ENCODE peak calls at places on chromosomes 7 and 10, in six cellular contexts. B, D, N, Y, U and P are unnamed samples.

GRCh38 chr10:128087884-128088695 is 38.1 kb downstream of the MKI67 start:
- DNase-seq in U (no peak), B (peak; percentile 1), D (no peak), Y (no peak), N (no peak), P (no peak)

GRCh38 chr10:101011517-101012423 is 12.2 kb downstream of the LZTS2 start:
- DNase-seq in N (no peak), D (no peak), Y (no peak), U (no peak), B (peak; percentile 22), P (no peak)

GRCh38 chr10:12050528-12050927 is 7.9 kb upstream of the UPF2 start:
- DNase-seq in D (no peak), N (no peak), U (no peak), B (no peak), Y (no peak), P (no peak)

GRCh38 chr10:95290801-95291633 is at the start of gene PDLIM1:
- DNase-seq in U (peak; percentile 77), B (peak; percentile 49), N (peak; percentile 93), Y (no peak), D (no peak), P (no peak)

GRCh38 chr7:74355091-74355490 is 65.9 kb downstream of the CLIP2 start:
- DNase-seq in B (peak; percentile 70), D (peak; percentile 78), N (peak; percentile 55), Y (peak; percentile 93), U (no peak), P (no peak)

GRCh38 chr7:122027058-122027457 is 117.0 kb downstream of the AASS start:
- DNase-seq in D (no peak), Y (no peak), U (no peak), N (no peak), B (no peak), P (no peak)

GRCh38 chr7:30430300-30430699 is 48.3 kb downstream of the NOD1 start:
- DNase-seq in N (no peak), B (no peak), D (no peak), Y (no peak), U (no peak), P (no peak)

GRCh38 chr10:80283536-80284199 is 5.8 kb downstream of the MAT1A start:
- DNase-seq in U (no peak), N (no peak), D (no peak), Y (no peak), B (no peak), P (no peak)

GRCh38 chr7:29141981-29142380 is 4.4 kb downstream of the CPVL start:
- DNase-seq in N (no peak), D (no peak), Y (no peak), U (no peak), B (no peak), P (no peak)

GRCh38 chr7:95139922-95140321 is 184.4 kb downstream of the PON1 start:
- DNase-seq in U (no peak), N (no peak), B (no peak), Y (no peak), D (no peak), P (no peak)

GRCh38 chr7:74174606-74175082 is 488 bp downstream of the EIF4H start:
- DNase-seq in N (peak; percentile 50), D (no peak), B (peak; percentile 13), U (peak; percentile 33), Y (peak; percentile 51), P (peak; percentile 59)

GRCh38 chr7:116809636-116810266 is 52.6 kb upstream of the CAPZA2 start:
- DNase-seq in Y (peak; percentile 77), D (peak; percentile 56), B (peak; percentile 71), N (peak; percentile 60), U (peak; percentile 39), P (no peak)

GRCh38 chr7:92695308-92696261 is 105.4 kb upstream of the FAM133B start:
- DNase-seq in Y (peak; percentile 93), N (no peak), B (peak; percentile 70), U (peak; percentile 73), D (peak; percentile 85), P (no peak)

GRCh38 chr7:135253851-135254815 is 20.5 kb downstream of the STRA8 start:
- DNase-seq in Y (peak; percentile 79), N (peak; percentile 59), U (no peak), B (peak; percentile 57), D (peak; percentile 31), P (no peak)

GRCh38 chr10:52424343-52424742 is 110.3 kb downstream of the DKK1 start:
- DNase-seq in D (no peak), B (no peak), N (no peak), Y (peak; percentile 18), U (no peak), P (no peak)

GRCh38 chr10:114458955-114459354 is 54.7 kb upstream of the AFAP1L2 start:
- DNase-seq in Y (peak; percentile 47), B (no peak), N (peak; percentile 41), U (peak; percentile 38), D (no peak), P (no peak)

GRCh38 chr7:106635411-106635810 is 25.5 kb downstream of the CCDC71L start:
- DNase-seq in Y (no peak), D (no peak), U (no peak), N (no peak), B (no peak), P (no peak)

GRCh38 chr7:155352076-155352752 is 54.5 kb downstream of the INSIG1 start:
- DNase-seq in U (no peak), Y (no peak), N (no peak), B (no peak), D (no peak), P (peak; percentile 26)

GRCh38 chr10:75233444-75234016 is 2.2 kb downstream of the COMTD1 start:
- DNase-seq in U (no peak), D (no peak), Y (no peak), N (no peak), B (no peak), P (no peak)

GRCh38 chr10:127888526-127889312 is 4.0 kb downstream of the CLRN3 start:
- DNase-seq in N (no peak), D (no peak), B (no peak), U (no peak), Y (no peak), P (no peak)

GRCh38 chr10:6036861-6037321 is 25.3 kb downstream of the IL2RA start:
- DNase-seq in B (no peak), D (no peak), U (no peak), Y (no peak), N (no peak), P (no peak)

GRCh38 chr7:155796381-155797261 is 15.6 kb downstream of the SHH start:
- DNase-seq in Y (no peak), D (no peak), B (no peak), N (peak; percentile 64), U (peak; percentile 35), P (no peak)

GRCh38 chr7:87106974-87107612 is 45.2 kb upstream of the DMTF1 start:
- DNase-seq in Y (no peak), N (no peak), D (no peak), B (no peak), U (no peak), P (no peak)

GRCh38 chr10:46223064-46223480 is 63.7 kb upstream of the ANTXRL start:
- DNase-seq in N (no peak), U (no peak), Y (no peak), D (no peak), B (no peak), P (no peak)

GRCh38 chr7:8325067-8325466 is 63.1 kb upstream of the ICA1 start:
- DNase-seq in D (no peak), N (no peak), Y (no peak), B (no peak), U (no peak), P (no peak)

GRCh38 chr10:69464801-69465401 is 13.6 kb downstream of the TSPAN15 start:
- DNase-seq in B (no peak), Y (no peak), D (no peak), U (no peak), N (no peak), P (no peak)

GRCh38 chr7:85714182-85714581 is 527.3 kb upstream of the SEMA3D start:
- DNase-seq in B (no peak), D (no peak), U (no peak), N (no peak), Y (no peak), P (no peak)

GRCh38 chr7:107966701-107967100 is 36.3 kb downstream of the LAMB1 start:
- DNase-seq in B (peak; percentile 83), U (no peak), N (no peak), D (no peak), Y (peak; percentile 58), P (no peak)
- TF ChIP-seq CTCF in B (no peak), U (no peak), N (no peak), D (no peak), Y (no peak), P (no peak)

GRCh38 chr7:2099036-2099957 is 133.4 kb downstream of the MAD1L1 start:
- DNase-seq in N (no peak), U (no peak), D (no peak), Y (peak; percentile 71), B (peak; percentile 58), P (no peak)
- TF ChIP-seq CTCF in N (no peak), U (no peak), D (no peak), Y (peak; percentile 7), B (no peak), P (no peak)

GRCh38 chr10:103918053-103918846 is at the start of gene STN1:
- DNase-seq in B (peak; percentile 96), D (peak; percentile 87), U (peak; percentile 97), N (peak; percentile 97), Y (peak; percentile 93), P (peak; percentile 97)

GRCh38 chr10:103917326-103918052 is 495 bp downstream of the STN1 start:
- DNase-seq in U (peak; percentile 50), D (no peak), B (no peak), Y (peak; percentile 62), N (peak; percentile 51), P (no peak)

GRCh38 chr10:103916901-103917300 is 1.1 kb downstream of the STN1 start:
- DNase-seq in B (no peak), D (no peak), Y (no peak), U (peak; percentile 47), N (peak; percentile 38), P (no peak)

GRCh38 chr10:103916254-103916653 is 1.7 kb downstream of the STN1 start:
- DNase-seq in D (no peak), B (no peak), U (no peak), N (no peak), Y (peak; percentile 28), P (no peak)

GRCh38 chr10:103915794-103916193 is 2.2 kb downstream of the STN1 start:
- DNase-seq in Y (no peak), D (no peak), N (no peak), B (no peak), U (no peak), P (no peak)
- TF ChIP-seq CTCF in Y (no peak), D (no peak), N (no peak), B (no peak), U (no peak), P (no peak)

GRCh38 chr7:24964177-24964576 is 15.8 kb downstream of the OSBPL3 start:
- DNase-seq in U (no peak), Y (peak; percentile 43), D (no peak), N (no peak), B (no peak), P (no peak)
- TF ChIP-seq CTCF in U (no peak), Y (no peak), D (no peak), N (no peak), B (no peak), P (no peak)